ENCODE peak calls at places on chromosome 16, in ten cellular contexts. G is upper lobe of left lung; T is left lung; S is IMR-90; H is naive thymus-derived CD4-positive, alpha-beta T cell; A is upper lobe of right lung; V is heart right ventricle; N is HCT116; P is right cardiac atrium; J is A549. R is an unnamed sample. For H3K4me1, the result is how much of the 10 kb centered on the place peaks cover.

GRCh38 chr16:52786105-52786504 is 239.2 kb upstream of the TOX3 start:
- ATAC-seq in H (no peak), S (no peak), V (no peak), J (no peak), T (no peak), G (peak), P (no peak), A (peak), N (no peak), R (no peak)

GRCh38 chr16:49854227-49855203 is 1.4 kb downstream of the ZNF423 start:
- ATAC-seq in S (peak), A (peak), G (no peak), J (no peak), T (no peak), N (peak), P (peak), V (peak), H (no peak), R (peak)

GRCh38 chr16:20866792-20867191 is 33.4 kb downstream of the DCUN1D3 start:
- ATAC-seq in H (no peak), A (no peak), N (no peak), J (no peak), P (peak), S (no peak), G (no peak), V (no peak), T (no peak), R (no peak)

GRCh38 chr16:48165961-48166578 is 10.3 kb upstream of the ABCC12 start:
- ATAC-seq in S (no peak), N (no peak), T (no peak), G (no peak), J (no peak), V (no peak), H (no peak), P (no peak), A (no peak), R (no peak)

GRCh38 chr16:88640520-88641247 is 2.3 kb downstream of the IL17C start:
- ATAC-seq in V (no peak), T (no peak), H (no peak), S (no peak), N (no peak), A (no peak), P (no peak), J (no peak), G (no peak), R (no peak)

GRCh38 chr16:20322696-20323095 is 4.6 kb downstream of the GP2 start:
- ATAC-seq in N (no peak), A (no peak), G (no peak), T (no peak), P (no peak), J (no peak), S (no peak), V (no peak), H (no peak), R (no peak)

GRCh38 chr16:79509221-79509631 is 91.3 kb downstream of the MAF start:
- ATAC-seq in S (no peak), A (peak), N (no peak), J (no peak), H (peak), V (peak), G (peak), T (peak), P (peak), R (peak)

GRCh38 chr16:69106491-69107291 is 1.2 kb downstream of the HAS3 start:
- ATAC-seq in V (no peak), J (peak), H (no peak), P (peak), S (peak), G (no peak), A (no peak), T (no peak), N (peak), R (no peak)

GRCh38 chr16:27341549-27341948 is 27.8 kb downstream of the IL4R start:
- ATAC-seq in H (no peak), N (no peak), V (no peak), J (no peak), G (peak), P (no peak), A (peak), S (no peak), T (no peak), R (no peak)

GRCh38 chr16:76931186-76931585 is 259.8 kb upstream of the MON1B start:
- ATAC-seq in S (no peak), N (no peak), H (no peak), J (no peak), A (no peak), V (no peak), G (no peak), P (no peak), T (no peak), R (no peak)

GRCh38 chr16:82074019-82074558 is 39.0 kb downstream of the HSD17B2 start:
- ATAC-seq in A (no peak), V (no peak), T (no peak), H (no peak), J (no peak), P (no peak), S (no peak), G (no peak), N (no peak), R (no peak)

GRCh38 chr16:57562669-57563486 is 20.4 kb downstream of the ADGRG5 start:
- ATAC-seq in N (peak), S (no peak), A (no peak), G (no peak), T (no peak), V (no peak), P (no peak), H (no peak), J (no peak), R (no peak)

GRCh38 chr16:12348733-12349704 is 372.5 kb downstream of the SNX29 start:
- ATAC-seq in T (no peak), J (no peak), A (peak), N (no peak), P (no peak), G (no peak), V (peak), S (peak), H (peak), R (no peak)

GRCh38 chr16:67235816-67236547 is 9.1 kb downstream of the TMEM208 start:
- ATAC-seq in V (no peak), A (no peak), T (no peak), N (no peak), S (no peak), H (peak), J (no peak), G (no peak), P (no peak), R (no peak)

GRCh38 chr16:68539704-68540370 is 746 bp downstream of the ZFP90 start:
- ATAC-seq in G (peak), N (peak), S (peak), A (peak), H (peak), V (peak), T (peak), J (peak), P (peak), R (peak)

GRCh38 chr16:53571763-53572162 is 68.8 kb upstream of the AKTIP start:
- ATAC-seq in V (no peak), A (no peak), G (no peak), P (no peak), N (no peak), J (no peak), S (no peak), H (no peak), T (no peak), R (no peak)

DNA sequence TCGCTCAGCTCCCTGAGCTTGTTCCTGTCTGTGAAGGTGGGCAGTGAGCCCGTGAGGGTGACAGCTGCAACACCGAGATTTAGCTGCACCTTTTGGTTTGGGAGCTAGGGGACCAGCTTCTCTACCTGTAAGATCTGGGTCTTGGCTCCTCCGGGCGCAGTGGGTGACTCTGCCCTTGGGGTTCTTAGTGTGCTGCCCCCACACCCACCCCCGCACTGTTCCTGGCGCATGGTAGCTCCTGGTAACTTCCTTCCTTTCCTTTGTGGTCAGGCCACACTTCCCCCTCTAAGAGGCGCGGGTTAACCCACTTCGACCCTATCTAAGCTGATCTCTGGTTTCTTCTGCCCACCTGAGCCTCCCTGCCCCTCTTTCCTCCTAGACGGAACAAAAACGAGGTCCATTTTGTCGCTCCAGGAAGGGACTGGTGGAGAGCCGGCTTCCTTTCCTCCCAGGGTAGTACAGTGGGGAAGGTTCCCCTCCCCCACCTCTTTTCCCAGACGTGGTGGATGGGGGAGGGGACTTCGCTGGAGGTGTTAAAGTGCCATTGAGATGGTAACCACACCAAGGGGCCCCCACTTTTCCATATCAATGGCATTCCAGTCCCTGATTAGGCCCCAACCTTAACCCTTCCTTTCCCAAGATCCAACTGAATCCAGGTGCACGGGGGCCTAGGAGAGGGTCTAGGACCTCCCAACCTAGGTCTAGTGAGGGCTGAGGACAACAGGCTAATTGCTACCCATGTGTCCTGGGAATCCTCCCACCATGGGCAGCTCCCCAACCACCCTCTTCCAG is 4.6 kb upstream of the CLDN9 start:
- ATAC-seq in T (no peak), J (no peak), S (no peak), P (no peak), H (no peak), V (no peak), N (no peak), G (no peak), A (no peak), R (no peak)
- H3K4me3 ChIP-seq in T (peak), J (no peak), S (no peak), P (no peak), H (peak), V (no peak), N (no peak), G (no peak), A (no peak), R (no peak)

GRCh38 chr16:9114842-9115241 is 23.4 kb downstream of the HAPSTR1 start:
- ATAC-seq in J (no peak), P (no peak), S (no peak), N (no peak), A (no peak), G (no peak), T (no peak), H (no peak), V (no peak), R (no peak)

GRCh38 chr16:9113707-9114106 is 22.3 kb downstream of the HAPSTR1 start:
- ATAC-seq in H (no peak), G (no peak), S (no peak), T (no peak), P (no peak), V (no peak), J (no peak), N (no peak), A (no peak), R (no peak)

GRCh38 chr16:9115277-9115676 is 23.8 kb downstream of the HAPSTR1 start:
- ATAC-seq in H (no peak), S (no peak), A (peak), N (no peak), P (no peak), J (no peak), G (no peak), V (no peak), T (peak), R (no peak)

GRCh38 chr16:9112844-9113186 is 21.4 kb downstream of the HAPSTR1 start:
- ATAC-seq in N (no peak), A (no peak), H (peak), G (no peak), V (no peak), J (no peak), T (no peak), P (no peak), S (no peak), R (no peak)

DNA sequence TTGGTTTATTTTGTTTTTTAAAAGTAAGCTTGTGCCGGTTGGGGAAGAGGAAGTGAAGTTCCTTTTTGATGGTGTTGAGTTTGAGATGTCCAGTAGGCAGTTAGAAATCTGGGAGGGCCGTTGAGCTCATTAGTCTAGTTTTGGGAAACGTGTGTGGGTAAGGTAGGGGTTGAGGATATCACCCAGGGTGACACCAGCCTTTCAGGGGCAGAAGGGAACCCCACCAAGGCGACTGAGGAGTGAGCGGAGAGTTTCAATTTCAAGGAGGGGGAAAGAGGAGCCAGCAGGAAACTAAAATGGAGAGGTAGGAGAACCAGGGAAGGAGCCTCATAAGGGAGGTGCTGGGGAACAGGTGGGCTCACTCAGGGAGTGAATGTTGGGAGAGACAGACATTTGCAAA is 22.7 kb downstream of the HAPSTR1 start:
- ATAC-seq in P (no peak), S (no peak), H (no peak), J (no peak), G (no peak), N (no peak), A (no peak), T (no peak), V (no peak), R (no peak)
- H3K4me1 ChIP-seq in P (under half), S (under half), H (under half), J (half or more), G (half or more), N (under half), A (half or more), T (under half), V (half or more), R (under half)

GRCh38 chr16:35011-35775 is 18.2 kb downstream of the POLR3K start:
- ATAC-seq in N (no peak), S (peak), P (peak), H (peak), J (no peak), G (peak), A (peak), V (peak), T (peak), R (no peak)

GRCh38 chr16:36336-36984 is 16.9 kb downstream of the POLR3K start:
- ATAC-seq in G (no peak), P (no peak), T (no peak), J (no peak), A (no peak), H (no peak), V (no peak), N (no peak), S (no peak), R (no peak)

GRCh38 chr16:37511-37910 is 15.9 kb downstream of the POLR3K start:
- ATAC-seq in J (no peak), S (no peak), N (no peak), V (no peak), P (no peak), G (peak), H (no peak), A (peak), T (no peak), R (no peak)

GRCh38 chr16:35776-36305 is 17.6 kb downstream of the POLR3K start:
- ATAC-seq in S (no peak), H (no peak), P (no peak), J (no peak), T (no peak), A (no peak), V (no peak), N (no peak), G (no peak), R (no peak)

GRCh38 chr16:33877-34707 is 19.3 kb downstream of the POLR3K start:
- ATAC-seq in H (no peak), S (no peak), N (no peak), J (no peak), V (no peak), A (no peak), T (no peak), G (no peak), P (no peak), R (no peak)
- H3K4me3 ChIP-seq in H (no peak), S (no peak), N (no peak), J (no peak), V (no peak), A (no peak), T (no peak), G (no peak), P (no peak), R (no peak)

GRCh38 chr16:1691276-1691675 is 13.2 kb downstream of the JPT2 start:
- ATAC-seq in J (peak), H (no peak), T (no peak), S (peak), V (peak), G (no peak), N (no peak), P (no peak), A (no peak), R (no peak)

GRCh38 chr16:1687427-1688316 is 9.6 kb downstream of the JPT2 start:
- ATAC-seq in V (peak), A (peak), N (no peak), G (no peak), T (no peak), J (no peak), S (no peak), P (no peak), H (no peak), R (no peak)

GRCh38 chr16:1690810-1691209 is 12.7 kb downstream of the JPT2 start:
- ATAC-seq in N (no peak), A (no peak), J (no peak), H (no peak), S (no peak), T (no peak), G (no peak), V (no peak), P (no peak), R (no peak)

GRCh38 chr16:1689853-1690252 is 11.8 kb downstream of the JPT2 start:
- ATAC-seq in T (no peak), N (no peak), H (no peak), G (no peak), P (no peak), J (no peak), S (no peak), V (no peak), A (no peak), R (no peak)

DNA sequence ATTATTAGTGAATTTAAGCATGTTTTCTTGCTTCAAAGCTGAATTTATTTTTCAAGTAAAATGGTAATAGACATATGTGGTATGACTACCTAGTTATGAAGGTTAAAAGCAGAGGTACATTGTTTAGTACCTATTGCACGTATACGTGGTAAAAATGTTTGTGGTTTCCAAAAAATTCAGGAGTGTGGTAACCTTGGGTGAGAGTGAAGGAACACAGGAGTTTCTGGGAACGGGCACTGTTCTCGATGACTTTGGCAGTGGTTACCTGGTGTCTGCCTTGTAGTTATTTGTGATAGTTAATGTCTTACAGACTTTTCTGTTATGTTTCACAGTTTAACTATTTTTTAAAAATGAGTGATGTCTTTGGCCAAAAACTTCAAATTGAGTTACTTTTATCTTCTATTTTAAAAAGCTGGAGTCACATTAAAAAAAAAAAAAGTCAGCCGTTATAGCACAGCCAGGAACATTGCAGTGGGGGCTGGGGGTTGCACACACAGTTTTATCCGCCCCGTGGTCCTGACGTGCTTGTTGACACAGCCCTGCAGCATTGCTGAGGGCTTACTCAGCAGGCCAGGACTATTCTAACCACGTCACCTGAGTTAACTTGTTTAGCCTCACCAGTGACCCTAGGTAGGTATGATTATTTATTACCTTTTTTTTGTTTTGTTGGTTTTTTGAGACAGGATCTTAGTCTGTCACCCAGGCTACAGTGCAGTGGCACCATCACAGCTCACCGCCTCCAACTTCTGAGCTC is 10.9 kb downstream of the JPT2 start:
- ATAC-seq in T (peak), S (no peak), V (peak), J (peak), N (peak), H (no peak), G (no peak), P (no peak), A (peak), R (no peak)
- H3K4me1 ChIP-seq in T (under half), S (under half), V (under half), J (half or more), N (under half), H (under half), G (under half), P (under half), A (under half), R (under half)

GRCh38 chr16:51674615-51675014 is 523.5 kb upstream of the SALL1 start:
- ATAC-seq in H (no peak), V (no peak), J (no peak), G (no peak), A (no peak), P (no peak), T (no peak), N (no peak), S (no peak), R (no peak)
- H3K4me3 ChIP-seq in H (no peak), V (no peak), J (no peak), G (no peak), A (no peak), P (no peak), T (no peak), N (no peak), S (no peak), R (no peak)

GRCh38 chr16:84606081-84606875 is 11.6 kb downstream of the COTL1 start:
- ATAC-seq in P (no peak), N (no peak), V (no peak), H (peak), A (no peak), J (no peak), T (no peak), G (no peak), S (no peak), R (no peak)
- H3K4me1 ChIP-seq in P (under half), N (under half), V (under half), H (half or more), A (under half), J (under half), T (under half), G (half or more), S (under half), R (under half)